ENCODE peak calls at places on chromosomes 12 and 14, in six cellular contexts. R is CD4-positive, CD25-positive, alpha-beta regulatory T cell; I is aorta; P is lower lobe of right lung; Y is H4; V is NCI-H2029 treated with DMSO at 0.1 percent for 48 hours. S is an unnamed sample.

GRCh38 chr12:120903818-120904773 is at the start of gene SPPL3:
- DNase-seq in R (peak), I (peak), P (peak), Y (peak), V (peak), S (peak)

GRCh38 chr12:79710707-79711483 is 20.1 kb upstream of the PAWR start:
- DNase-seq in R (no peak), I (no peak), P (peak), Y (no peak), V (no peak), S (no peak)

GRCh38 chr14:74563233-74563585 is 48.8 kb downstream of the LTBP2 start:
- DNase-seq in R (no peak), I (peak), P (no peak), Y (peak), V (no peak), S (no peak)

GRCh38 chr14:49954171-49954631 is 61.3 kb downstream of the ARF6 start:
- DNase-seq in R (no peak), I (no peak), P (peak), Y (no peak), V (no peak), S (no peak)

GRCh38 chr12:57741413-57741789 is 2.9 kb upstream of the AGAP2 start:
- DNase-seq in R (no peak), I (no peak), P (no peak), Y (no peak), V (no peak), S (no peak)

GRCh38 chr14:73976150-73976549 is 26.0 kb downstream of the COQ6 start:
- DNase-seq in R (no peak), I (no peak), P (no peak), Y (no peak), V (no peak), S (no peak)

GRCh38 chr12:52440821-52441319 is 6.7 kb upstream of the KRT75 start:
- DNase-seq in R (no peak), I (no peak), P (no peak), Y (no peak), V (no peak), S (no peak)

GRCh38 chr14:92680781-92681650 is 67.4 kb downstream of the LGMN start:
- DNase-seq in R (peak), I (peak), P (peak), Y (peak), V (no peak), S (peak)

GRCh38 chr12:115687094-115687493 is 590.4 kb downstream of the MED13L start:
- DNase-seq in R (no peak), I (no peak), P (no peak), Y (peak), V (no peak), S (no peak)

GRCh38 chr14:50318031-50318626 is 6.0 kb downstream of the DMAC2L start:
- DNase-seq in R (no peak), I (no peak), P (no peak), Y (peak), V (peak), S (no peak)

GRCh38 chr14:94952097-94952496 is 182.2 kb upstream of the GSC start:
- DNase-seq in R (no peak), I (no peak), P (no peak), Y (no peak), V (no peak), S (no peak)

GRCh38 chr12:120574106-120574505 is 7.1 kb downstream of the POP5 start:
- DNase-seq in R (no peak), I (no peak), P (no peak), Y (no peak), V (no peak), S (no peak)

GRCh38 chr14:74886001-74886400 is 4.3 kb downstream of the DLST start:
- DNase-seq in R (no peak), I (no peak), P (no peak), Y (no peak), V (no peak), S (no peak)

GRCh38 chr12:77767335-77767734 is 63.4 kb upstream of the NAV3 start:
- DNase-seq in R (no peak), I (no peak), P (no peak), Y (no peak), V (no peak), S (no peak)

GRCh38 chr12:6567112-6567680 is 895 bp downstream of the NOP2 start:
- DNase-seq in R (no peak), I (no peak), P (no peak), Y (no peak), V (no peak), S (no peak)

GRCh38 chr12:129257526-129257925 is 404.2 kb downstream of the GLT1D1 start:
- DNase-seq in R (no peak), I (no peak), P (no peak), Y (no peak), V (no peak), S (no peak)

GRCh38 chr14:104735830-104736642 is 12.0 kb downstream of the ADSS1 start:
- DNase-seq in R (no peak), I (peak), P (peak), Y (peak), V (no peak), S (no peak)

GRCh38 chr12:112207397-112207924 is 82.1 kb downstream of the TRAFD1 start:
- DNase-seq in R (no peak), I (no peak), P (no peak), Y (no peak), V (no peak), S (no peak)

GRCh38 chr14:102775855-102776760 is 1.1 kb upstream of the TRAF3 start:
- DNase-seq in R (no peak), I (no peak), P (no peak), Y (no peak), V (no peak), S (no peak)

GRCh38 chr12:108833757-108834472 is 23.5 kb downstream of the SSH1 start:
- DNase-seq in R (no peak), I (no peak), P (peak), Y (no peak), V (no peak), S (no peak)

GRCh38 chr12:68886636-68887572 is 46.1 kb downstream of the CPM start:
- DNase-seq in R (no peak), I (no peak), P (no peak), Y (no peak), V (no peak), S (no peak)

S was measured in GF-D8.